ENCODE peak calls at places on chromosomes 2 and 18, in four cellular contexts. V is H9, L is H1, B is mesenchymal stem cell. C is an unnamed sample.

GRCh38 chr18:30491815-30492551 is 550.6 kb downstream of the DSC3 start:
- DNase-seq in V (no peak), L (no peak), B (peak), C (no peak)

GRCh38 chr2:16633632-16634430 is 31.8 kb downstream of the CYRIA start:
- DNase-seq in V (no peak), L (no peak), B (peak), C (peak)

GRCh38 chr2:21396252-21396651 is 272.5 kb downstream of the TDRD15 start:
- DNase-seq in V (no peak), L (no peak), B (peak), C (peak)

GRCh38 chr2:37326285-37326684 is 1.7 kb upstream of the PRKD3 start:
- DNase-seq in V (no peak), L (no peak), B (peak), C (peak)

GRCh38 chr2:39380525-39381150 is 56.4 kb downstream of the MAP4K3 start:
- DNase-seq in V (no peak), L (no peak), B (peak), C (peak)

GRCh38 chr2:229164545-229165249 is 106.4 kb downstream of the PID1 start:
- DNase-seq in V (no peak), L (no peak), B (peak), C (no peak)

GRCh38 chr2:49616800-49617199 is 462.5 kb upstream of the FSHR start:
- DNase-seq in V (no peak), L (no peak), B (peak), C (peak)

GRCh38 chr2:207330912-207331311 is 165.2 kb upstream of the KLF7 start:
- DNase-seq in V (no peak), L (no peak), B (peak), C (peak)

GRCh38 chr2:106153781-106154180 is 40.3 kb downstream of the UXS1 start:
- DNase-seq in V (no peak), L (no peak), B (no peak), C (no peak)

GRCh38 chr2:162824319-162824718 is 14.2 kb downstream of the KCNH7 start:
- DNase-seq in V (no peak), L (no peak), B (no peak), C (no peak)

GRCh38 chr2:167637726-167638125 is 609.7 kb downstream of the STK39 start:
- DNase-seq in V (no peak), L (no peak), B (no peak), C (no peak)

GRCh38 chr18:9992300-9992987 is 78.6 kb downstream of the VAPA start:
- DNase-seq in V (no peak), L (no peak), B (peak), C (no peak)

GRCh38 chr2:46780801-46781445 is 134.7 kb downstream of the MCFD2 start:
- DNase-seq in V (peak), L (peak), B (peak), C (peak)

GRCh38 chr2:226424971-226425370 is 374.6 kb downstream of the IRS1 start:
- DNase-seq in V (no peak), L (no peak), B (peak), C (no peak)

GRCh38 chr2:231686192-231687100 is 21.9 kb upstream of the PTMA start:
- DNase-seq in V (no peak), L (no peak), B (no peak), C (no peak)

GRCh38 chr2:106314427-106314826 is 120.3 kb upstream of the UXS1 start:
- DNase-seq in V (no peak), L (no peak), B (no peak), C (no peak)

GRCh38 chr18:24397131-24397693 is 412 bp downstream of the OSBPL1A start:
- DNase-seq in V (no peak), L (no peak), B (peak), C (peak)

GRCh38 chr2:181309576-181309975 is 147.6 kb upstream of the ITGA4 start:
- DNase-seq in V (no peak), L (no peak), B (no peak), C (no peak)

GRCh38 chr18:49813071-49813320 is 337 bp downstream of the ACAA2 start:
- DNase-seq in V (no peak), L (no peak), B (peak), C (peak)

GRCh38 chr18:58755304-58756010 is 84.2 kb downstream of the MALT1 start:
- DNase-seq in V (no peak), L (no peak), B (no peak), C (no peak)

GRCh38 chr2:136376798-136377211 is 258.9 kb upstream of the CXCR4 start:
- DNase-seq in V (peak), L (no peak), B (no peak), C (no peak)

GRCh38 chr2:101105654-101106053 is 45.5 kb downstream of the TBC1D8 start:
- DNase-seq in V (no peak), L (no peak), B (no peak), C (no peak)
- H3K4ac ChIP-seq in V (no peak), L (no peak), B (no peak), C (no peak)

DNA sequence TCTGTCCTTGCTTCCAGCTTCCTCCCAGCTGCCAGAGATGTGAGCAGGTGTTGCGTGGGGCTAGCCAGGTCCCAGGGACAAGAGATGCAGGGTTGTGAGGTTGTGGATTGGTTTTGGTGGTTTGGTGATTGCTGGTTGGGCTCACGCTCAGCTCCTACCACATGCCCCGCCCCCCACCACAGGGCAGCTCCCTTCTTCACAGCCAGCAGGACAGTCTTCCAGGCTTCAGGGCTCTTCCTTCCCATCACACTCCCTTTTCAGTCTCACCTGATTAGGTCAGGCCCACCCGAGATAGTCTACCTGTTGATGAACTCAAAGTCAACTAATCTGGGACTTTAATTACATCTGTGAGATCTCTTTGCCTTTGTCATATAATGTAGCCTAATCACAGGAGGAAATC is 52.0 kb upstream of the GLI2 start:
- DNase-seq in V (no peak), L (no peak), B (no peak), C (no peak)
- H3K4ac ChIP-seq in V (no peak), L (no peak), B (no peak), C (no peak)

GRCh38 chr2:144479138-144479537 is 40.8 kb downstream of the ZEB2 start:
- DNase-seq in V (peak), L (peak), B (no peak), C (no peak)

GRCh38 chr2:144481109-144481508 is 38.8 kb downstream of the ZEB2 start:
- DNase-seq in V (no peak), L (no peak), B (no peak), C (no peak)

GRCh38 chr2:144479659-144480058 is 40.3 kb downstream of the ZEB2 start:
- DNase-seq in V (peak), L (no peak), B (no peak), C (no peak)

GRCh38 chr2:144480257-144480656 is 39.7 kb downstream of the ZEB2 start:
- DNase-seq in V (no peak), L (no peak), B (peak), C (no peak)

DNA sequence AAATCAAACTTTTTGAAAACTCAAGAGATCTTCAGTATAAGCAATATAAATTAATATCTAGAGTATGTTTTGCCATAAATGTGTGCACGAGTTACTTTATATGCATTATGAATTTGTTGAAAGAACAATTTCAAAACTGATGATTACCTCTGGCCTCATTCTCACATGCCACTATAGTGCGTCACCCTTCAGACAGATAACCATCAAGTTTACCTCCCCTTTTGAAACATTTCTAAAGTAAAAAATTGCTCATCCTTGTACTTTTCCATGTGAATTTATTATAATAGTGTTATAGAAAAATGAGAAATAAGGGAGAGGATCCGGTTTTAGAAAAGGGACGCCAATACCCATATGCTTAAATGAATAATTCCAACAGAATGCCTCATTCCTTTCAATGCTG is 38.3 kb downstream of the ZEB2 start:
- DNase-seq in V (no peak), L (no peak), B (no peak), C (no peak)
- H3K4ac ChIP-seq in V (no peak), L (no peak), B (no peak), C (no peak)

GRCh38 chr2:53786371-53787254 is at the start of the genes ASB3 and ERLEC1:
- DNase-seq in V (peak), L (peak), B (peak), C (peak)
- H3K4ac ChIP-seq in V (no peak), L (no peak), B (peak), C (peak)

GRCh38 chr18:41323044-41323443 is 632.0 kb upstream of the PIK3C3 start:
- DNase-seq in V (no peak), L (no peak), B (peak), C (no peak)
- H3K4ac ChIP-seq in V (no peak), L (no peak), B (no peak), C (no peak)

GRCh38 chr2:9657083-9657482 is 26.3 kb upstream of the YWHAQ start:
- DNase-seq in V (no peak), L (no peak), B (peak), C (no peak)
- H3K4ac ChIP-seq in V (no peak), L (no peak), B (peak), C (no peak)